ENCODE peak calls at places on chromosomes 13 and 19, in four cellular contexts. One of them, this sample, is unnamed.

GRCh38 chr13:106186366-106187030 is 349.0 kb downstream of the EFNB2 start:
- DNase-seq in astrocyte of the cerebellum: peak
- DNase-seq in CD8-positive, alpha-beta T cell: no peak
- DNase-seq in lower lobe of right lung: no peak
- DNase-seq in this sample: no peak

GRCh38 chr13:49690133-49690989 is 925 bp downstream of the EBPL start:
- DNase-seq in astrocyte of the cerebellum: no peak
- DNase-seq in CD8-positive, alpha-beta T cell: no peak
- DNase-seq in lower lobe of right lung: no peak
- DNase-seq in this sample: no peak

GRCh38 chr19:16921766-16922591 is 33.2 kb downstream of the F2RL3 start:
- DNase-seq in astrocyte of the cerebellum: no peak
- DNase-seq in lower lobe of right lung: no peak
- DNase-seq in CD8-positive, alpha-beta T cell: no peak
- DNase-seq in this sample: peak

GRCh38 chr13:32121316-32121715 is 89.7 kb downstream of the FRY start:
- DNase-seq in lower lobe of right lung: no peak
- DNase-seq in astrocyte of the cerebellum: no peak
- DNase-seq in CD8-positive, alpha-beta T cell: no peak
- DNase-seq in this sample: no peak

GRCh38 chr13:73200432-73200831 is 141.6 kb downstream of the KLF5 start:
- DNase-seq in CD8-positive, alpha-beta T cell: no peak
- DNase-seq in astrocyte of the cerebellum: peak
- DNase-seq in lower lobe of right lung: no peak
- DNase-seq in this sample: no peak

GRCh38 chr19:45404557-45405434 is at the start of gene PPP1R13L:
- DNase-seq in astrocyte of the cerebellum: peak
- DNase-seq in CD8-positive, alpha-beta T cell: no peak
- DNase-seq in lower lobe of right lung: peak
- DNase-seq in this sample: peak

GRCh38 chr13:59358014-59358413 is 805.7 kb downstream of the DIAPH3 start:
- DNase-seq in lower lobe of right lung: no peak
- DNase-seq in CD8-positive, alpha-beta T cell: no peak
- DNase-seq in astrocyte of the cerebellum: peak
- DNase-seq in this sample: no peak

GRCh38 chr19:17073869-17074627 is 1.2 kb downstream of the HAUS8 start:
- DNase-seq in CD8-positive, alpha-beta T cell: no peak
- DNase-seq in astrocyte of the cerebellum: no peak
- DNase-seq in lower lobe of right lung: no peak
- DNase-seq in this sample: no peak

GRCh38 chr13:25930655-25931054 is 121.2 kb downstream of the SHISA2 start:
- DNase-seq in CD8-positive, alpha-beta T cell: no peak
- DNase-seq in astrocyte of the cerebellum: no peak
- DNase-seq in lower lobe of right lung: no peak
- DNase-seq in this sample: no peak

GRCh38 chr13:49098198-49098597 is 121.9 kb upstream of the MLNR start:
- DNase-seq in astrocyte of the cerebellum: peak
- DNase-seq in lower lobe of right lung: no peak
- DNase-seq in CD8-positive, alpha-beta T cell: no peak
- DNase-seq in this sample: no peak

GRCh38 chr19:19672816-19673215 is 4.2 kb downstream of the ZNF101 start:
- DNase-seq in astrocyte of the cerebellum: no peak
- DNase-seq in CD8-positive, alpha-beta T cell: no peak
- DNase-seq in lower lobe of right lung: no peak
- DNase-seq in this sample: no peak

GRCh38 chr19:29845576-29846176 is 33.9 kb downstream of the CCNE1 start:
- DNase-seq in lower lobe of right lung: no peak
- DNase-seq in CD8-positive, alpha-beta T cell: no peak
- DNase-seq in astrocyte of the cerebellum: no peak
- DNase-seq in this sample: no peak

GRCh38 chr19:17001603-17002183 is 24.9 kb downstream of the CPAMD8 start:
- DNase-seq in astrocyte of the cerebellum: no peak
- DNase-seq in lower lobe of right lung: no peak
- DNase-seq in CD8-positive, alpha-beta T cell: peak
- DNase-seq in this sample: peak

GRCh38 chr13:30052127-30052526 is 201.7 kb upstream of the UBL3 start:
- DNase-seq in lower lobe of right lung: no peak
- DNase-seq in astrocyte of the cerebellum: no peak
- DNase-seq in CD8-positive, alpha-beta T cell: no peak
- DNase-seq in this sample: no peak

GRCh38 chr19:9362905-9363304 is at the start of gene ZNF177:
- DNase-seq in astrocyte of the cerebellum: no peak
- DNase-seq in lower lobe of right lung: no peak
- DNase-seq in CD8-positive, alpha-beta T cell: no peak
- DNase-seq in this sample: peak

GRCh38 chr19:45819769-45820168 is 4.7 kb upstream of the RSPH6A start:
- DNase-seq in lower lobe of right lung: no peak
- DNase-seq in CD8-positive, alpha-beta T cell: no peak
- DNase-seq in astrocyte of the cerebellum: no peak
- DNase-seq in this sample: no peak

GRCh38 chr19:28940751-28941500 is 272.0 kb downstream of the UQCRFS1 start:
- DNase-seq in CD8-positive, alpha-beta T cell: no peak
- DNase-seq in astrocyte of the cerebellum: no peak
- DNase-seq in lower lobe of right lung: no peak
- DNase-seq in this sample: no peak

GRCh38 chr13:100722517-100722916 is 47.9 kb upstream of the TMTC4 start:
- DNase-seq in CD8-positive, alpha-beta T cell: no peak
- DNase-seq in astrocyte of the cerebellum: no peak
- DNase-seq in lower lobe of right lung: no peak
- DNase-seq in this sample: no peak

GRCh38 chr19:29576761-29577661 is 29.1 kb upstream of the POP4 start:
- DNase-seq in CD8-positive, alpha-beta T cell: no peak
- DNase-seq in lower lobe of right lung: no peak
- DNase-seq in astrocyte of the cerebellum: no peak
- DNase-seq in this sample: peak

GRCh38 chr13:46521921-46522691 is 30.9 kb upstream of the LRCH1 start:
- DNase-seq in astrocyte of the cerebellum: no peak
- DNase-seq in lower lobe of right lung: no peak
- DNase-seq in CD8-positive, alpha-beta T cell: no peak
- DNase-seq in this sample: no peak

GRCh38 chr13:78657699-78658629 is 991 bp downstream of the OBI1 start:
- DNase-seq in CD8-positive, alpha-beta T cell: no peak
- DNase-seq in astrocyte of the cerebellum: no peak
- DNase-seq in lower lobe of right lung: no peak
- DNase-seq in this sample: peak

GRCh38 chr13:43629691-43630480 is 156.9 kb downstream of the ENOX1 start:
- DNase-seq in CD8-positive, alpha-beta T cell: no peak
- DNase-seq in astrocyte of the cerebellum: no peak
- DNase-seq in lower lobe of right lung: no peak
- DNase-seq in this sample: no peak

GRCh38 chr13:101811440-101811839 is 359.0 kb downstream of the ITGBL1 start:
- DNase-seq in lower lobe of right lung: no peak
- DNase-seq in astrocyte of the cerebellum: no peak
- DNase-seq in CD8-positive, alpha-beta T cell: no peak
- DNase-seq in this sample: no peak

GRCh38 chr19:535017-535835 is 3.7 kb downstream of the CDC34 start:
- DNase-seq in lower lobe of right lung: no peak
- DNase-seq in astrocyte of the cerebellum: no peak
- DNase-seq in CD8-positive, alpha-beta T cell: no peak
- DNase-seq in this sample: peak

GRCh38 chr13:110303644-110304043 is 3.3 kb downstream of the COL4A1 start:
- DNase-seq in CD8-positive, alpha-beta T cell: no peak
- DNase-seq in astrocyte of the cerebellum: no peak
- DNase-seq in lower lobe of right lung: no peak
- DNase-seq in this sample: no peak

GRCh38 chr13:21730186-21730880 is 59.5 kb downstream of the FGF9 start:
- DNase-seq in lower lobe of right lung: no peak
- DNase-seq in CD8-positive, alpha-beta T cell: no peak
- DNase-seq in astrocyte of the cerebellum: no peak
- DNase-seq in this sample: no peak

GRCh38 chr13:66689628-66690027 is 540.5 kb downstream of the PCDH9 start:
- DNase-seq in lower lobe of right lung: no peak
- DNase-seq in CD8-positive, alpha-beta T cell: no peak
- DNase-seq in astrocyte of the cerebellum: no peak
- DNase-seq in this sample: no peak

GRCh38 chr19:54418030-54418929 is 3.0 kb downstream of the TTYH1 start:
- DNase-seq in CD8-positive, alpha-beta T cell: no peak
- DNase-seq in lower lobe of right lung: no peak
- DNase-seq in astrocyte of the cerebellum: no peak
- DNase-seq in this sample: peak

GRCh38 chr13:53045110-53045509 is 16.5 kb downstream of the OLFM4 start:
- DNase-seq in astrocyte of the cerebellum: no peak
- DNase-seq in CD8-positive, alpha-beta T cell: no peak
- DNase-seq in lower lobe of right lung: no peak
- DNase-seq in this sample: no peak

GRCh38 chr13:73937420-73937819 is 196.8 kb downstream of the KLF12 start:
- DNase-seq in CD8-positive, alpha-beta T cell: no peak
- DNase-seq in astrocyte of the cerebellum: no peak
- DNase-seq in lower lobe of right lung: no peak
- DNase-seq in this sample: no peak

GRCh38 chr19:42129399-42130253 is 2.6 kb downstream of the POU2F2 start:
- DNase-seq in CD8-positive, alpha-beta T cell: no peak
- DNase-seq in astrocyte of the cerebellum: no peak
- DNase-seq in lower lobe of right lung: no peak
- DNase-seq in this sample: peak

GRCh38 chr13:65336916-65337315 is 1893.2 kb downstream of the PCDH9 start:
- DNase-seq in CD8-positive, alpha-beta T cell: no peak
- DNase-seq in astrocyte of the cerebellum: peak
- DNase-seq in lower lobe of right lung: no peak
- DNase-seq in this sample: no peak

GRCh38 chr19:49470615-49470978 is 3.4 kb upstream of the FLT3LG start:
- DNase-seq in lower lobe of right lung: no peak
- DNase-seq in CD8-positive, alpha-beta T cell: no peak
- DNase-seq in astrocyte of the cerebellum: no peak
- DNase-seq in this sample: no peak

GRCh38 chr13:25783480-25784081 is 268.2 kb downstream of the SHISA2 start:
- DNase-seq in CD8-positive, alpha-beta T cell: no peak
- DNase-seq in lower lobe of right lung: no peak
- DNase-seq in astrocyte of the cerebellum: no peak
- DNase-seq in this sample: no peak

GRCh38 chr13:107743983-107744382 is 471.4 kb downstream of the LIG4 start:
- DNase-seq in lower lobe of right lung: no peak
- DNase-seq in astrocyte of the cerebellum: no peak
- DNase-seq in CD8-positive, alpha-beta T cell: no peak
- DNase-seq in this sample: no peak

GRCh38 chr13:107743100-107743499 is 472.2 kb downstream of the LIG4 start:
- DNase-seq in astrocyte of the cerebellum: no peak
- DNase-seq in CD8-positive, alpha-beta T cell: no peak
- DNase-seq in lower lobe of right lung: no peak
- DNase-seq in this sample: no peak

GRCh38 chr13:107742544-107742943 is 472.8 kb downstream of the LIG4 start:
- DNase-seq in CD8-positive, alpha-beta T cell: no peak
- DNase-seq in astrocyte of the cerebellum: no peak
- DNase-seq in lower lobe of right lung: no peak
- DNase-seq in this sample: no peak

GRCh38 chr13:107743523-107743922 is 471.8 kb downstream of the LIG4 start:
- DNase-seq in CD8-positive, alpha-beta T cell: no peak
- DNase-seq in lower lobe of right lung: no peak
- DNase-seq in astrocyte of the cerebellum: no peak
- DNase-seq in this sample: no peak
- TF ChIP-seq CTCF in CD8-positive, alpha-beta T cell: no peak
- TF ChIP-seq CTCF in lower lobe of right lung: no peak
- TF ChIP-seq CTCF in astrocyte of the cerebellum: no peak
- TF ChIP-seq CTCF in this sample: no peak

GRCh38 chr13:108780706-108781105 is 151.3 kb downstream of the MYO16 start:
- DNase-seq in CD8-positive, alpha-beta T cell: no peak
- DNase-seq in lower lobe of right lung: no peak
- DNase-seq in astrocyte of the cerebellum: no peak
- DNase-seq in this sample: no peak
- TF ChIP-seq CTCF in CD8-positive, alpha-beta T cell: no peak
- TF ChIP-seq CTCF in lower lobe of right lung: no peak
- TF ChIP-seq CTCF in astrocyte of the cerebellum: no peak
- TF ChIP-seq CTCF in this sample: no peak

DNA sequence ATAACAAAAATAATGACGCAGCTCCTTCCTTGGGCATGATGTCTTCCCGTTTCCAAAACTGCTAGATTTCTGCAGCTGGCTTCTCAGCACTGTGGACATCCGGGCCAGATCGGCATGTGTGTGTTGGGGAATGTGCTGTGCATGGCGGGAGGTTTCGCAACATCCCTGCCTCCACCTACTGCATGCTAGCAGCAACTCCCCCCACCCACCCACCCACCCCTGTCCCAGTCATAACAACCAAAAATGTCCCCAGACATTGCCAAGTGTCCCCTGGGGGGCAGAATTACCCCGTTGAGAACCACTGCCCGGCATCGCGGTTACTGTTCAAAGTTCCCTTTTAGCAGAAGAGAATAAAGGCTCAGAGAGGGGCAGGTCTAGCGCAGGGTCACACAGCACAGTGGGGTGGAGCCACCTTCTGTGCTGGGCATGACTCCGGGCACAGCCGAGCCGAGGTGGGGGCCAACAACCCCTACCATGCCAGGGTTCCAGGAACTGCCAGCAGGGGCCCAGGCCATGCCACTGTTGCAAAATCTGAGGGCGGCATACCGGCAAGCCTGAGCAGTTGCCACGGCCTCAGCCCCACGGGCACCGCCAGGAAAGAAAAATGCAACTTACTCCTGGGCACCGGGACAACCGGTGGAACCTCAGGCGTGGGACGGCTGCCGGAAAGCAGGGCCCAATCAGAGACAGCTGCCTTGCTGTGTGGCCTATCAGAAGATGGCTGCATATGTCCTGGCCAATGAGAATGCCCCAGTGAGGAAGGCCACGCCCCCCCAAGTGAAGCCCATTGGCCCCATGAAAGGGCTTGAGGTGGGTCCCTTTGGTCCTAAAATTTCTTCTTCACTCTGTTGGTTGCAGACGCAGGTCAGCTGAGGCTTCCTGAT is 22.5 kb upstream of the NFIC start:
- DNase-seq in CD8-positive, alpha-beta T cell: no peak
- DNase-seq in lower lobe of right lung: peak
- DNase-seq in astrocyte of the cerebellum: peak
- DNase-seq in this sample: peak
- TF ChIP-seq CTCF in CD8-positive, alpha-beta T cell: no peak
- TF ChIP-seq CTCF in lower lobe of right lung: peak
- TF ChIP-seq CTCF in astrocyte of the cerebellum: no peak
- TF ChIP-seq CTCF in this sample: no peak

GRCh38 chr13:41196620-41197019 is 2.3 kb upstream of the KBTBD7 start:
- DNase-seq in CD8-positive, alpha-beta T cell: no peak
- DNase-seq in astrocyte of the cerebellum: no peak
- DNase-seq in lower lobe of right lung: no peak
- DNase-seq in this sample: no peak

GRCh38 chr13:41199526-41199925 is 5.2 kb upstream of the KBTBD7 start:
- DNase-seq in CD8-positive, alpha-beta T cell: no peak
- DNase-seq in astrocyte of the cerebellum: no peak
- DNase-seq in lower lobe of right lung: no peak
- DNase-seq in this sample: peak

GRCh38 chr13:41196011-41196410 is 1.6 kb upstream of the KBTBD7 start:
- DNase-seq in astrocyte of the cerebellum: no peak
- DNase-seq in CD8-positive, alpha-beta T cell: no peak
- DNase-seq in lower lobe of right lung: no peak
- DNase-seq in this sample: no peak

GRCh38 chr13:41199061-41199460 is 4.7 kb upstream of the KBTBD7 start:
- DNase-seq in astrocyte of the cerebellum: no peak
- DNase-seq in lower lobe of right lung: no peak
- DNase-seq in CD8-positive, alpha-beta T cell: no peak
- DNase-seq in this sample: no peak

DNA sequence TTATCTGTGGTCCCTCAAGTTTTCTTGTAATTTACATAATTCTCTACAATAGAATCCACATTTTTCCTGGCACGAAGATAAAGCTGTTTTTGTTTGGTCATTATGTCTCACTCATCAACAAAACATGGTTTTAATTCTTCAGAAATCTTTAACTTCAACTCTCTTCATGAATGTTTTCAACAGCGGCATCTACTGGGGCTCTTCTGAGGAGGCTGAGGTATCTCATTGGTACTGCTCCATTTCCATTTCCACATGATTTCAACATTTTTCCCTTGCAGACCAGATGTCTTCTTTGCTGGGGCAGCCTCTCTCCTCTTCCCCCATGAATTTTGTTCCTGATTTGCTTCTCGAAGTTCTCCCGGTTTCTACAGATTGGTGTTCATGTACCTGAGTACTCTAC is 5.8 kb upstream of the KBTBD7 start:
- DNase-seq in astrocyte of the cerebellum: no peak
- DNase-seq in CD8-positive, alpha-beta T cell: no peak
- DNase-seq in lower lobe of right lung: no peak
- DNase-seq in this sample: no peak
- TF ChIP-seq CTCF in astrocyte of the cerebellum: no peak
- TF ChIP-seq CTCF in CD8-positive, alpha-beta T cell: no peak
- TF ChIP-seq CTCF in lower lobe of right lung: no peak
- TF ChIP-seq CTCF in this sample: no peak

This sample was measured in GM13976.